ENCODE peak calls at places on chromosomes 11 and 22, in four cellular contexts. K is H1, W is GM12878, U is K562. E is an unnamed sample.

GRCh38 chr11:43316451-43316850 is 4.7 kb downstream of the API5 start:
- DNase-seq in W (no peak), K (no peak), U (peak; percentile 11), E (no peak)

GRCh38 chr11:62602141-62603071 is 741 bp upstream of the MTA2 start:
- DNase-seq in U (peak; percentile 83), W (no peak), K (no peak), E (peak; percentile 87)

GRCh38 chr11:114099392-114100178 is 40.1 kb downstream of the ZBTB16 start:
- DNase-seq in W (no peak), U (no peak), K (no peak), E (no peak)

GRCh38 chr22:48536691-48537591 is 1290.7 kb downstream of the BRD1 start:
- DNase-seq in K (no peak), W (no peak), U (no peak), E (no peak)

GRCh38 chr11:122656631-122657101 is 1.1 kb downstream of the UBASH3B start:
- DNase-seq in U (no peak), K (no peak), W (no peak), E (no peak)

GRCh38 chr11:34514597-34514996 is 1.0 kb upstream of the ELF5 start:
- DNase-seq in K (no peak), U (no peak), W (no peak), E (no peak)

GRCh38 chr11:72661486-72661885 is 12.7 kb downstream of the PDE2A start:
- DNase-seq in U (no peak), W (no peak), K (no peak), E (no peak)

GRCh38 chr11:130400793-130401483 is 27.5 kb downstream of the ADAMTS8 start:
- DNase-seq in K (no peak), W (no peak), U (no peak), E (no peak)

GRCh38 chr22:20249797-20250354 is 18.2 kb downstream of the RTN4R start:
- DNase-seq in W (no peak), U (no peak), K (no peak), E (no peak)

GRCh38 chr11:119982517-119983239 is 155.2 kb downstream of the TRIM29 start:
- DNase-seq in K (no peak), W (no peak), U (no peak), E (no peak)

GRCh38 chr22:44449061-44449682 is 48.9 kb downstream of the RTL6 start:
- DNase-seq in K (no peak), U (peak; percentile 25), W (no peak), E (no peak)

GRCh38 chr11:46894506-46894905 is 23.8 kb downstream of the LRP4 start:
- DNase-seq in W (no peak), K (no peak), U (no peak), E (no peak)

GRCh38 chr11:36945384-36945783 is 347.3 kb upstream of the RAG2 start:
- DNase-seq in K (no peak), W (no peak), U (no peak), E (peak; percentile 19)

GRCh38 chr11:2860636-2861035 is 24.9 kb downstream of the CDKN1C start:
- DNase-seq in U (no peak), W (peak; percentile 11), K (no peak), E (no peak)

GRCh38 chr11:86811637-86812321 is 11.4 kb downstream of the PRSS23 start:
- DNase-seq in W (no peak), U (no peak), K (no peak), E (no peak)

GRCh38 chr22:40533712-40534378 is 102.7 kb downstream of the MRTFA start:
- DNase-seq in K (no peak), W (peak; percentile 74), U (peak; percentile 68), E (no peak)

GRCh38 chr11:34855754-34856095 is 60.5 kb downstream of the APIP start:
- DNase-seq in K (no peak), U (peak; percentile 36), W (no peak), E (no peak)

GRCh38 chr11:6248248-6248647 is 9.4 kb downstream of the CNGA4 start:
- DNase-seq in W (no peak), K (no peak), U (no peak), E (no peak)

GRCh38 chr11:68977781-68978625 is 2.8 kb downstream of the MRGPRD start:
- DNase-seq in K (no peak), W (no peak), U (no peak), E (no peak)

GRCh38 chr11:1773711-1774550 is 10.2 kb upstream of the CTSD start:
- DNase-seq in U (no peak), W (no peak), K (no peak), E (no peak)

GRCh38 chr11:119028346-119029068 is 2.2 kb downstream of the SLC37A4 start:
- DNase-seq in U (no peak), W (no peak), K (no peak), E (no peak)

GRCh38 chr11:5938603-5938965 is 3.5 kb upstream of the OR56A3 start:
- DNase-seq in K (no peak), U (no peak), W (no peak), E (no peak)

GRCh38 chr11:44711772-44712608 is 14.8 kb upstream of the TSPAN18 start:
- DNase-seq in K (no peak), W (no peak), U (no peak), E (peak; percentile 38)

GRCh38 chr11:80371931-80372330 is 931.1 kb upstream of the TENM4 start:
- DNase-seq in K (no peak), U (no peak), W (no peak), E (no peak)

GRCh38 chr11:23021287-23021863 is 161.1 kb upstream of the CCDC179 start:
- DNase-seq in U (peak; percentile 15), K (peak; percentile 2), W (no peak), E (peak; percentile 59)

GRCh38 chr11:74204692-74205091 is 33.6 kb downstream of the PPME1 start:
- DNase-seq in U (no peak), K (no peak), W (no peak), E (no peak)

GRCh38 chr11:134532176-134532920 is 120.3 kb upstream of the B3GAT1 start:
- DNase-seq in U (no peak), W (no peak), K (no peak), E (no peak)
- TF ChIP-seq NRF1 in U (no peak), W (no peak), K (no peak), E (no peak)

GRCh38 chr11:117821431-117821830 is 3.1 kb downstream of the FXYD2 start:
- DNase-seq in U (no peak), K (no peak), W (no peak), E (no peak)

GRCh38 chr11:117819096-117820040 is 5.2 kb downstream of the FXYD2 start:
- DNase-seq in W (no peak), U (peak; percentile 83), K (peak; percentile 54), E (peak; percentile 74)

GRCh38 chr11:117820071-117820470 is 4.5 kb downstream of the FXYD2 start:
- DNase-seq in K (no peak), U (no peak), W (no peak), E (no peak)

GRCh38 chr11:117822031-117822521 is 2.5 kb downstream of the FXYD2 start:
- DNase-seq in W (no peak), U (peak; percentile 40), K (no peak), E (peak; percentile 74)

DNA sequence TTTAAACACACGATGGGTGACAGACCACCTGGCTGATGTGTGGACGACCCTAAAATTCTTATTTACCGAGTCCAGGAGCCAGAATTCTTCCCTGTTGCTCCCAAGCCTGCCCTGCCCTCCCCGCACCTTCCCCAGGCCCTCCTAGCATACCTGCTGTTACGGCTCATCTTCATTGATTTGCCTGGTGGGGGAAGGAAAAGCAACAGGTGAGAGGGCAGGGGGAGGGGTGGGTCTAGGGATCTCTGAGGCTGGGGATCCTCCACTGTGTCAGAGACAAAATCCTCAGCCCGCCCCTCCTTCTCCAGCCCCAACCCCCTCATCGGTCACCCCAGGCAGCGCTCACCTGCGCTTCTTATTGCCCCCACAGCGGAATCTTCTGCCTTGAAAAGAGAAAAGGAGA is 4.0 kb downstream of the FXYD2 start:
- DNase-seq in K (no peak), W (no peak), U (no peak), E (no peak)
- TF ChIP-seq SIN3A in K (no peak), W (no peak), U (no peak), E (no peak)

GRCh38 chr22:26568207-26568706 is 21.7 kb downstream of the TPST2 start:
- DNase-seq in U (no peak), W (no peak), K (peak; percentile 39), E (no peak)
- TF ChIP-seq NRF1 in U (no peak), W (no peak), K (no peak), E (no peak)

GRCh38 chr22:37157516-37158289 is 8.0 kb upstream of the IL2RB start:
- DNase-seq in W (no peak), U (no peak), K (no peak), E (no peak)
- TF ChIP-seq SIN3A in W (no peak), U (no peak), K (no peak), E (no peak)

GRCh38 chr22:37892566-37893338 is 13.3 kb upstream of the MICALL1 start:
- DNase-seq in K (no peak), W (no peak), U (no peak), E (no peak)
- TF ChIP-seq NRF1 in K (no peak), W (no peak), U (no peak), E (no peak)

DNA sequence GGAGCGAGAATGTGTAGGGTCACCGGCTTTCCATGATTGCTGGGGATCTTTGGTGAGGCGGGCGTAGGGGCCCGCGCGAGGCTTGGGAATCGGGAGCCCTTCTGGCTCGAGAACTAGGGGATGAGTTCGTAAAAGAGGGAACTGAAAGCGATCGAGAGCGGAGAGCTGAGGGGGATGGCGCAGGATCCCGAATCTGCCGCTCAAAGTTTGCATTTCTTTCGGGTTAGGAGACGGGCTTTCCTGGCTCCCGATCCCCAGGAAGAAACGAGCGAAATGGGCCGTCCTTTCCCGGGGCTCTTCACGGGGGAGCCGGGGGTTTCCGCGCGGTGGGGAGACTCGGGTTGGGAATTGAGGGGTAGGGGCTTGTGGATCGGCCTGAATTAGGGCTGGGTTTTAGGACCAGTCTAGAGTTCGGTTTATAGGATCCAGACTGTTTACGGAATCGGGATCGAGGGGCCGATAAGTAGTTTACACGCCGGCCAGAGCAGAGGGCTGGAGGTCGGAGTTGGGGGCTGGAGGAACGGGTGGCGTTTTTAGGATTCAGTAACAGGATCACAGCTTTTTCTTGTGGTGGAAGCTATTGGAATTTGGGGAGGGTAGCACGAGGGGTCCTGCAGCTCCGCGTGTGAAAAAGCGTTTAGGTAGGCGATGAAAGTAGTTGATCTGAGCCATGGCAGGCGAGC is 1.3 kb downstream of the PKNOX2 start:
- DNase-seq in U (no peak), K (no peak), W (no peak), E (no peak)
- TF ChIP-seq SIN3A in U (no peak), K (no peak), W (no peak), E (no peak)

DNA sequence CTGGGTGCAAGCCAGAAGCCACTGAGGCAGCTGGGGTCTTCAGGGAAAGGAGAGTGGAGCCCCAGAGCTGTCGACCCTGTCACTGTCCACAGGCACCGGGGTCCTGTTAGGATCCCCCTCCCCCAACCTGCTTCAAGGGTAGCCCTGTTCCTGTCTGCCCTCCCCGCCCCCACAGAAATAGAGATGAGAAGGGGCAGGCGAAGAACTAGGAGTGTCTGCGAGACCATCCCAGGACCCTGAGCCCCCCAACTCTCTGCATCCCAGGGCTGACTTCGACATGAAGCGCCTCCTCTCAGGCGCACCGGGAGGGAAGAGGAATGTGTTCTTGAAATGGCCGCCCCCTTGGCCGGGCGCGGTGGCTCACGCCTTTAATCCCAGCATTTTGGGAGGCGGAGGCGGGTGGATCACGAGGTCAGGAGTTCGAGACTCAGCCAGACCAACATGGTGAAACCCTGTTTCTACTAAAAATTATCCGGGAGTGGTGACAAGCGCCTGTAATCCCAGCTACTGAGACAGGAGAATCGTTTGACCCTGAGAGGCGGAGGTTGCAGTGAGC is 607 bp upstream of the ZNF70 start:
- DNase-seq in U (peak; percentile 52), K (no peak), W (no peak), E (no peak)
- TF ChIP-seq NRF1 in U (peak; percentile 4), K (no peak), W (no peak), E (no peak)